ENCODE peak calls at places on chromosomes 1 and 21, in nine cellular contexts. Z, S, J, B, N, G, E, R and D are unnamed samples.
A peak's percentile ranks its signal among the peaks of the same experiment; 100 is the strongest.

GRCh38 chr1:157485793-157486192 is 66.5 kb downstream of the FCRL5 start:
- DNase-seq in Z (no peak), S (no peak), J (no peak), B (no peak), N (no peak), G (no peak), E (no peak), R (no peak), D (no peak)

GRCh38 chr1:216523449-216524190 is 100.4 kb upstream of the USH2A start:
- DNase-seq in Z (no peak), S (no peak), J (no peak), B (no peak), N (no peak), G (no peak), E (no peak), R (no peak), D (no peak)

GRCh38 chr21:37712204-37712934 is 203.9 kb downstream of the KCNJ6 start:
- DNase-seq in Z (peak; percentile 60), S (peak; percentile 41), J (peak; percentile 47), B (no peak), N (no peak), G (peak; percentile 68), E (peak; percentile 24), R (peak; percentile 22), D (peak; percentile 75)

GRCh38 chr1:183245366-183245765 is 59.3 kb downstream of the LAMC2 start:
- DNase-seq in Z (no peak), S (no peak), J (no peak), B (no peak), N (no peak), G (no peak), E (no peak), R (no peak), D (no peak)

GRCh38 chr1:112239953-112240352 is 156.1 kb upstream of the CTTNBP2NL start:
- DNase-seq in Z (no peak), S (no peak), J (no peak), B (no peak), N (no peak), G (no peak), E (no peak), R (no peak), D (no peak)

GRCh38 chr1:246597340-246597739 is 31.1 kb downstream of the CNST start:
- DNase-seq in Z (no peak), S (peak; percentile 18), J (no peak), B (no peak), N (no peak), G (peak; percentile 82), E (no peak), R (no peak), D (peak; percentile 77)

GRCh38 chr1:234125283-234125682 is 220.8 kb downstream of the SLC35F3 start:
- DNase-seq in Z (no peak), S (peak; percentile 59), J (no peak), B (no peak), N (no peak), G (no peak), E (no peak), R (no peak), D (peak; percentile 16)

GRCh38 chr1:37035014-37035686 is 835 bp upstream of the GRIK3 start:
- DNase-seq in Z (no peak), S (no peak), J (no peak), B (no peak), N (no peak), G (no peak), E (no peak), R (no peak), D (no peak)

GRCh38 chr1:55775007-55775406 is 559.8 kb upstream of the USP24 start:
- DNase-seq in Z (no peak), S (no peak), J (no peak), B (no peak), N (no peak), G (no peak), E (no peak), R (no peak), D (no peak)

GRCh38 chr1:58447891-58448290 is 98.6 kb downstream of the OMA1 start:
- DNase-seq in Z (no peak), S (no peak), J (no peak), B (no peak), N (no peak), G (no peak), E (no peak), R (no peak), D (no peak)

GRCh38 chr1:85836736-85837135 is 128.5 kb upstream of the ZNHIT6 start:
- DNase-seq in Z (no peak), S (no peak), J (no peak), B (no peak), N (no peak), G (no peak), E (no peak), R (no peak), D (no peak)

GRCh38 chr1:166258017-166258416 is 91.2 kb upstream of the FAM78B start:
- DNase-seq in Z (no peak), S (peak; percentile 3), J (no peak), B (no peak), N (no peak), G (no peak), E (no peak), R (no peak), D (no peak)

DNA sequence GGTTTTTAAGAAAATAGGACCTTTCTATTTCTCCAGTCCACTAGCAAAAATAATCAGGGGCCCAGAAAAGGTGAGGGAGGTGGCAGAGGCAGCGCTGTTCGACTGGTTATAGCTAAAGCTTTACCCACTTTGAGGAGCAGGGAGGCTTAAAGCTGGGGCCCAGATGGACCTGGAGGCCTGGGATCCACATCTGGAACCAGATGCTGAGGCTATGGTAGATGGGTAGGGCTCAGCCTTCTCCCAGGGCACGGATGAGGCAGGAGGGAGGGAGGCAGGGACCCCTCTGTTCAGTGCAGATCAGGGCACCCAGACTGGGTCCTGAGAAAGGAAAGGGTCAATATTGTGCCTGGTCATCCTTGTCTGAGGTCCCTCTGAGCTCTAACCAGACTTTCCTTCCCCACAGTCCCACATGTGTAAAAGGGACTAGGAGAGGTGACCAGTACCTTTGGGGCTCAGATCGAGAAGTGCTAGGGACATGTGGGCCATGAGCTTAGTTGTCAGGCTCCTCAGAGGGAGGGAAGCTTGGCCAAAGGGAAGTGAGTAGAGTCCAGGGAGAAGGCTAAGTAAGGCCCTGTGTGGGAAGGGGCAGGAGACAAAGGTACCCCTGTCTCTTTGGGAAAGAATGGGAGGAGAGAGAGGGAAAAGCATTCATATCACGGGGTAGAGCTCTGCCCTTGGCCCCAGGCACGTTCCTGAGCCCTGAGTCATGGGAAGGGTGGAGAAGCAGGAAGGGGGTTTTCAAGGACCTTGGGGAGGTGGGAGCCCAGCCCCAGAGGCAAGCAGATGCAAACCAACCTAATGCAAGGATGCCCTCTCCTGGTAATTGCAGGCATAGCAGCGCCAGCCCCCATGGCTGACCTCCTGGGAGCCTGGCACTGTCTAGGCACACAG is 15.4 kb downstream of the LMNA start:
- DNase-seq in Z (peak; percentile 88), S (peak; percentile 98), J (peak; percentile 82), B (no peak), N (peak; percentile 93), G (peak; percentile 90), E (peak; percentile 77), R (peak; percentile 96), D (peak; percentile 89)
- TF ChIP-seq POLR2A in Z (no peak), S (no peak), J (peak; percentile 51), B (no peak), N (peak; percentile 44), G (no peak), E (peak; percentile 34), R (no peak), D (peak; percentile 62)

GRCh38 chr1:150165622-150166612 is 16.2 kb downstream of the PLEKHO1 start:
- DNase-seq in Z (no peak), S (peak; percentile 39), J (no peak), B (no peak), N (peak; percentile 59), G (peak; percentile 50), E (no peak), R (no peak), D (no peak)

GRCh38 chr1:150173161-150173585 is 23.5 kb downstream of the PLEKHO1 start:
- DNase-seq in Z (peak; percentile 70), S (peak; percentile 33), J (no peak), B (no peak), N (no peak), G (no peak), E (no peak), R (no peak), D (no peak)

GRCh38 chr1:150164769-150165168 is 15.1 kb downstream of the PLEKHO1 start:
- DNase-seq in Z (no peak), S (no peak), J (no peak), B (no peak), N (no peak), G (no peak), E (no peak), R (no peak), D (no peak)

GRCh38 chr1:150171801-150172200 is 22.1 kb downstream of the PLEKHO1 start:
- DNase-seq in Z (no peak), S (no peak), J (no peak), B (no peak), N (no peak), G (no peak), E (no peak), R (no peak), D (no peak)

GRCh38 chr1:150168960-150169565 is 19.3 kb downstream of the PLEKHO1 start:
- DNase-seq in Z (peak; percentile 72), S (peak; percentile 47), J (peak; percentile 61), B (no peak), N (peak; percentile 81), G (peak; percentile 72), E (peak; percentile 43), R (no peak), D (peak; percentile 75)
- H3K27ac ChIP-seq in Z (no peak overlapping the region), S (no peak overlapping the region), J (no peak overlapping the region), B (no peak overlapping the region), N (no peak overlapping the region), G (no peak overlapping the region), E (no peak overlapping the region), R (no peak overlapping the region), D (no peak overlapping the region)

GRCh38 chr1:229228522-229228921 is 42.4 kb upstream of the RAB4A start:
- DNase-seq in Z (no peak), S (no peak), J (no peak), B (no peak), N (no peak), G (no peak), E (no peak), R (no peak), D (no peak)
- H3K4me3 ChIP-seq in Z (no peak overlapping the region), S (no peak overlapping the region), J (no peak overlapping the region), B (no peak overlapping the region), N (no peak overlapping the region), G (no peak overlapping the region), E (no peak overlapping the region), R (no peak overlapping the region), D (no peak overlapping the region)

DNA sequence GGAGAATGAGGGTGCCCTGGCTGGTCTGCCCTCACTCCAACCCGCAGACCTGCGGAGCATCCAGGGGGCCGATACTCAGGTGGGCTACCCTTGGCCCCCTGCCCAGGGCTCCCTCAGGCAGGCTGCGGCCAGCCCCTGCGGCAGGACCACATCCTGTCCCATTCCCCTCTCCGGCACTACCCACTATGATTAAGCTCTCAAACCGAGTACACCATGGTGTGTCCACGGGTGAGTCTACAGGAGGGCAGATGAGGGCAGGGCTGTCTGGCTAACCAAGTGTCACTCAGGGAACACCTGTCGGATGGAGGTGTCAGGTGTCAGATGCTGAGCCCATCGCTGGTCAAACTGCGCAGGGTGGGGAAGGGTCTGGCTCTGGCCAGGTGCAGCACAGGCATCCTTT is 47.2 kb downstream of the SLC66A1 start:
- DNase-seq in Z (no peak), S (no peak), J (no peak), B (no peak), N (no peak), G (no peak), E (no peak), R (no peak), D (no peak)
- TF ChIP-seq POLR2A in Z (no peak), S (no peak), J (no peak), B (no peak), N (no peak), G (no peak), E (no peak), R (no peak), D (no peak)

GRCh38 chr1:43783096-43783670 is 75.8 kb downstream of the ST3GAL3 start:
- DNase-seq in Z (no peak), S (no peak), J (no peak), B (no peak), N (no peak), G (no peak), E (no peak), R (no peak), D (no peak)
- H3K27ac ChIP-seq in Z (no peak overlapping the region), S (no peak overlapping the region), J (no peak overlapping the region), B (peak overlapping the region; percentile 57), N (no peak overlapping the region), G (no peak overlapping the region), E (no peak overlapping the region), R (no peak overlapping the region), D (no peak overlapping the region)